ENCODE peak calls at places on chromosome 22, in nine cellular contexts. U, B, M, O, D, V, H, L and K are unnamed samples.

GRCh38 chr22:44347098-44347497 is 34.3 kb upstream of the SHISAL1 start:
- DNase-seq in U (no peak), B (no peak), M (no peak), O (no peak), D (no peak), V (no peak), H (no peak), L (no peak), K (no peak)

GRCh38 chr22:27972732-27973698 is 54.0 kb upstream of the PITPNB start:
- DNase-seq in U (peak; percentile 29), B (no peak), M (peak; percentile 7), O (no peak), D (no peak), V (no peak), H (peak; percentile 21), L (no peak), K (no peak)

GRCh38 chr22:44906999-44907644 is 102.7 kb downstream of the PHF21B start:
- DNase-seq in U (no peak), B (no peak), M (no peak), O (no peak), D (no peak), V (peak; percentile 53), H (no peak), L (no peak), K (no peak)

GRCh38 chr22:27434898-27435297 is 366.7 kb downstream of the MN1 start:
- DNase-seq in U (peak; percentile 44), B (no peak), M (no peak), O (peak; percentile 18), D (no peak), V (no peak), H (no peak), L (no peak), K (no peak)

GRCh38 chr22:31088233-31088986 is 7.3 kb downstream of the SMTN start:
- DNase-seq in U (no peak), B (no peak), M (no peak), O (no peak), D (no peak), V (no peak), H (no peak), L (no peak), K (no peak)

GRCh38 chr22:48993655-48994054 is 834.0 kb downstream of the BRD1 start:
- DNase-seq in U (no peak), B (no peak), M (no peak), O (no peak), D (no peak), V (no peak), H (no peak), L (no peak), K (no peak)

GRCh38 chr22:45008853-45009751 is 703 bp downstream of the PHF21B start:
- DNase-seq in U (peak; percentile 8), B (peak; percentile 5), M (no peak), O (no peak), D (peak; percentile 48), V (no peak), H (peak; percentile 15), L (no peak), K (no peak)

GRCh38 chr22:21739828-21740377 is 4.3 kb upstream of the YPEL1 start:
- DNase-seq in U (no peak), B (no peak), M (no peak), O (no peak), D (no peak), V (no peak), H (no peak), L (no peak), K (no peak)

GRCh38 chr22:30781271-30781875 is 86.7 kb downstream of the OSBP2 start:
- DNase-seq in U (no peak), B (no peak), M (peak; percentile 66), O (no peak), D (no peak), V (no peak), H (peak; percentile 36), L (no peak), K (no peak)

GRCh38 chr22:31818481-31819392 is 64.9 kb downstream of the DEPDC5 start:
- DNase-seq in U (peak; percentile 9), B (peak; percentile 62), M (peak; percentile 22), O (no peak), D (no peak), V (no peak), H (peak; percentile 52), L (peak; percentile 7), K (no peak)

GRCh38 chr22:44999231-44999630 is 10.6 kb downstream of the PHF21B start:
- DNase-seq in U (no peak), B (no peak), M (no peak), O (no peak), D (no peak), V (no peak), H (no peak), L (no peak), K (no peak)

GRCh38 chr22:25668437-25668836 is 73.6 kb upstream of the MYO18B start:
- DNase-seq in U (peak; percentile 91), B (peak; percentile 90), M (no peak), O (peak; percentile 36), D (no peak), V (no peak), H (peak; percentile 65), L (peak; percentile 95), K (no peak)

GRCh38 chr22:20429254-20430100 is 8.1 kb downstream of the SCARF2 start:
- DNase-seq in U (no peak), B (no peak), M (no peak), O (no peak), D (no peak), V (peak; percentile 96), H (no peak), L (no peak), K (peak; percentile 70)

GRCh38 chr22:46087816-46088277 is 62.5 kb upstream of the PPARA start:
- DNase-seq in U (peak; percentile 95), B (peak; percentile 93), M (no peak), O (peak; percentile 93), D (no peak), V (peak; percentile 85), H (peak; percentile 93), L (peak; percentile 95), K (no peak)

GRCh38 chr22:30205281-30206115 is 41.1 kb downstream of the LIF start:
- DNase-seq in U (peak; percentile 97), B (peak; percentile 98), M (peak; percentile 91), O (peak; percentile 53), D (no peak), V (no peak), H (peak; percentile 92), L (peak; percentile 98), K (no peak)

GRCh38 chr22:41831828-41832552 is 915 bp upstream of the SREBF2 start:
- DNase-seq in U (no peak), B (peak; percentile 29), M (no peak), O (no peak), D (no peak), V (no peak), H (peak; percentile 45), L (no peak), K (no peak)

DNA sequence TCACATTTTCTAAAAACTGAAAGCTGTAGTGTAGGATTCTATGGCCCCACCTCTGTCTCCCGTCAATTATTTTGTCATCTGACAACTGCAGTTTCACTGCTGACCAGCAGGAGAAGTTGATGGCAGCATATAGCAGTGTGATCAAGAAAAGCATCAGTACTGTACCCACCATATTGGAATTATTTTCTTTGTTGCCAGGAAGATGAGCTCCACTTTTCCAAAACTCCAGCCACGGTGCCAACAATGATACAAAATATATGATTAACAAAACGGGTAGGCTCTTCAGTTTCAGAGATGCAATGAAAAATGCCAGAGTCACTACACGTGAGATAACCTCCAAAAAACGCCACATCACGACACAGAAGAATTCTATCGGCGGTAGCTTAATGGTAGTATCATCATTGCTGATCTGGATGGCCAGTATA is 41.3 kb downstream of the XKR3 start:
- DNase-seq in U (no peak), B (peak; percentile 24), M (peak; percentile 2), O (no peak), D (no peak), V (no peak), H (no peak), L (no peak), K (no peak)
- TF ChIP-seq CTCF in U (peak; percentile 48), B (peak; percentile 63), M (no peak), O (no peak), D (peak; percentile 61), V (no peak), H (peak; percentile 7), L (peak; percentile 15), K (peak; percentile 12)

DNA sequence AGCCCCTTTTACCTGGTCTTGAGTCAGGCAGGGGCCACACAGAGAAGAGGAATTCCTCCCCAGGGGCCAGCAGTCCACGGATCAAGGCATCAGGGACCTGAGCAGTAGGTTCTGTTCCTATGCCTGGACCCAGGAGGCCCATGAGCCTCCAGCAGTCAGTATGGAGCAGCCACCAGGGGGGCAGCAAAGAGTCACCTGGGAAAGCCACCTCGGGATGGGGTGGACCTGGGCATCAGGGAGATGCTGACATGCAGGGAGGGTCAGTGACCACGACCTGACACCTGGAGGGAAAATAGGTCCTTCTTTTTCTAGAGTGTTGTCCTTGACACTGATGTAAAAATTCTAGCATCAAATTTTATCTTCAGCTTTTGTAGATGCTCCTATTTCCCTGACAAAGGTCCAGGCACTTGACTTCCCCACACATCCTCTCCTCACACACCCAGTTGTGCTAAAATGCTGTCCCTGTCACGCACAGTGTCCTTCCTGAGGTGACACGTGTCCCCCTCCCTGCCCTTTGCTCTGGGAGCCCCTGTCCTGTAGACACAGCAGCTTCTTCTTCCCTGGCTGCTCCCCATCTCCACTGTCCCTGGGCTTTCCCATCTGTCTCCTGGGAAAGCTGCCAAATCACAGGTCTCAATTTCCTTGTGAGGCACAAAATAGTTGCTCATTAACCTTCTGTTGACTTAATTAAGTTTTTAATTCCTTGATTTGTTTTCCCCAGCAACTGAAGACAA is 70.0 kb upstream of the IGLL5 start:
- DNase-seq in U (no peak), B (no peak), M (no peak), O (no peak), D (no peak), V (peak; percentile 66), H (no peak), L (no peak), K (no peak)
- TF ChIP-seq CTCF in U (no peak), B (no peak), M (no peak), O (no peak), D (no peak), V (no peak), H (no peak), L (no peak), K (no peak)

GRCh38 chr22:38074181-38075104 is 9.5 kb downstream of the SLC16A8 start:
- DNase-seq in U (peak; percentile 65), B (no peak), M (no peak), O (no peak), D (no peak), V (no peak), H (peak; percentile 36), L (peak; percentile 40), K (no peak)
- TF ChIP-seq CTCF in U (peak; percentile 62), B (peak; percentile 20), M (no peak), O (peak; percentile 50), D (peak; percentile 25), V (no peak), H (peak; percentile 69), L (peak; percentile 30), K (no peak)

DNA sequence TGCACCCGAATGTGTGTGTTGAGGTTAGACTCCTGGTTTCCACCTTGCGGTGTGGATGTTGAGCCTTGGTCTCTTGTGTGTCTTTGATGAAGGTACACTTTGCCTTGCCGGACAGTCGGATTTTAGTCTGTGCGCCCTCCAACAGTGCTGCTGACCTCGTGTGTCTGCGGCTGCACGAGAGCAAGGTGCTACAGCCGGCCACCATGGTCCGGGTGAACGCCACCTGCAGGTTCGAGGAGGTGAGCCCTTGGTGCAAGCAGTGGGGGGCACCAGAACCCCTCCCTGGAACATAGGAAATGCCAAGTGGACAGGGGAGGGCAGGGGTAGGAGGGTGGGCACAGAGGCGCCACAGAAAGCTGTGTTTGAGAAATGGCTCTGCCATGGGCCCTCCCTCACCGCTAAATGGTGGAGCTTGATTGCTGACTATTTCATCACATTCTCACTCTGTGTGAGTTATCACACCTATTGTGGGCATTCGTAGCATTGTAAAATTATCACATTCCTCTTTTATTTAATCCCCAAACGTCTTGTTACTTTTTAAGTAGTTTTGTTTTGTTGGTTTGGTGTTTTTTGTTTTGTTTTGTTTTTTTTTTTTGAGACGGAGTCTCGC is 26.4 kb upstream of the PANX2 start:
- DNase-seq in U (no peak), B (no peak), M (no peak), O (no peak), D (no peak), V (no peak), H (no peak), L (no peak), K (no peak)
- TF ChIP-seq CTCF in U (no peak), B (no peak), M (no peak), O (no peak), D (no peak), V (no peak), H (no peak), L (no peak), K (no peak)